ENCODE peak calls at places on chromosome 7, in six cellular contexts. One of them, this sample, is unnamed.

GRCh38 chr7:101125989-101126650 is 784 bp upstream of the SERPINE1 start:
- DNase-seq in SJSA1: peak; percentile 72
- DNase-seq in fibroblast of lung: peak; percentile 85
- DNase-seq in NCI-H446: no peak
- DNase-seq in NCI-H774: no peak
- DNase-seq in BJ: no peak
- DNase-seq in this sample: peak; percentile 34

GRCh38 chr7:132932321-132933075 is 149.4 kb downstream of the CHCHD3 start:
- DNase-seq in SJSA1: no peak
- DNase-seq in fibroblast of lung: peak; percentile 27
- DNase-seq in NCI-H446: no peak
- DNase-seq in NCI-H774: no peak
- DNase-seq in BJ: no peak
- DNase-seq in this sample: no peak

GRCh38 chr7:147170341-147171012 is 1053.9 kb downstream of the CNTNAP2 start:
- DNase-seq in SJSA1: no peak
- DNase-seq in fibroblast of lung: no peak
- DNase-seq in NCI-H446: no peak
- DNase-seq in NCI-H774: no peak
- DNase-seq in BJ: no peak
- DNase-seq in this sample: no peak

GRCh38 chr7:43537765-43538403 is 45.0 kb upstream of the STK17A start:
- DNase-seq in SJSA1: no peak
- DNase-seq in fibroblast of lung: peak; percentile 81
- DNase-seq in NCI-H446: no peak
- DNase-seq in NCI-H774: no peak
- DNase-seq in BJ: no peak
- DNase-seq in this sample: no peak

GRCh38 chr7:99254390-99254789 is 18.2 kb upstream of the MYH16 start:
- DNase-seq in SJSA1: no peak
- DNase-seq in fibroblast of lung: no peak
- DNase-seq in NCI-H446: no peak
- DNase-seq in NCI-H774: no peak
- DNase-seq in BJ: no peak
- DNase-seq in this sample: no peak

GRCh38 chr7:5755704-5756131 is 25.7 kb downstream of the RNF216 start:
- DNase-seq in SJSA1: no peak
- DNase-seq in fibroblast of lung: peak; percentile 81
- DNase-seq in NCI-H446: peak; percentile 62
- DNase-seq in NCI-H774: no peak
- DNase-seq in BJ: peak; percentile 16
- DNase-seq in this sample: no peak

GRCh38 chr7:142808802-142809583 is 38.2 kb downstream of the PRSS2 start:
- DNase-seq in SJSA1: no peak
- DNase-seq in fibroblast of lung: peak; percentile 86
- DNase-seq in NCI-H446: no peak
- DNase-seq in NCI-H774: no peak
- DNase-seq in BJ: no peak
- DNase-seq in this sample: no peak

GRCh38 chr7:101688183-101688831 is 59.2 kb upstream of the MYL10 start:
- DNase-seq in SJSA1: peak; percentile 80
- DNase-seq in fibroblast of lung: peak; percentile 44
- DNase-seq in NCI-H446: no peak
- DNase-seq in NCI-H774: peak; percentile 38
- DNase-seq in BJ: no peak
- DNase-seq in this sample: peak; percentile 72

GRCh38 chr7:45186261-45186813 is 28.7 kb downstream of the RAMP3 start:
- DNase-seq in SJSA1: no peak
- DNase-seq in fibroblast of lung: no peak
- DNase-seq in NCI-H446: no peak
- DNase-seq in NCI-H774: no peak
- DNase-seq in BJ: no peak
- DNase-seq in this sample: no peak

GRCh38 chr7:109456116-109456515 is 886.4 kb downstream of the DNAJB9 start:
- DNase-seq in SJSA1: no peak
- DNase-seq in fibroblast of lung: no peak
- DNase-seq in NCI-H446: no peak
- DNase-seq in NCI-H774: no peak
- DNase-seq in BJ: no peak
- DNase-seq in this sample: no peak

GRCh38 chr7:13912740-13913320 is 76.6 kb downstream of the ETV1 start:
- DNase-seq in SJSA1: no peak
- DNase-seq in fibroblast of lung: no peak
- DNase-seq in NCI-H446: no peak
- DNase-seq in NCI-H774: no peak
- DNase-seq in BJ: no peak
- DNase-seq in this sample: no peak

This sample was measured in head of caudate nucleus.